ENCODE peak calls at places on chromosomes 6 and 20, in ten cellular contexts. U, I, Q, M, A, T, R, G, L and V are unnamed samples.

GRCh38 chr6:164825386-164825785 is 484.0 kb downstream of the C6orf118 start:
- DNase-seq in T (no peak), U (no peak), I (no peak), G (no peak), M (no peak), A (no peak), L (no peak), Q (no peak), R (no peak), V (no peak)

GRCh38 chr6:134182528-134182927 is 130.1 kb upstream of the SLC2A12 start:
- DNase-seq in Q (no peak), R (no peak), I (no peak), G (no peak), L (peak; percentile 77), M (no peak), T (no peak), A (no peak), U (no peak), V (no peak)

GRCh38 chr6:153976921-153977693 is 61.9 kb upstream of the OPRM1 start:
- DNase-seq in L (no peak), Q (no peak), I (no peak), G (no peak), U (no peak), R (no peak), T (no peak), A (no peak), M (no peak), V (no peak)

GRCh38 chr20:62688855-62689460 is 19.7 kb upstream of the NTSR1 start:
- DNase-seq in U (no peak), G (no peak), R (no peak), A (no peak), I (no peak), T (no peak), L (no peak), M (no peak), Q (peak; percentile 24), V (no peak)

GRCh38 chr6:84882768-84883766 is 118.7 kb upstream of the TBX18 start:
- DNase-seq in R (no peak), G (no peak), T (no peak), L (no peak), Q (no peak), M (no peak), U (no peak), A (no peak), I (no peak), V (no peak)

GRCh38 chr20:46505501-46505900 is 7.9 kb downstream of the ZNF334 start:
- DNase-seq in Q (no peak), A (no peak), L (no peak), T (no peak), U (no peak), M (no peak), G (no peak), I (no peak), R (no peak), V (no peak)

GRCh38 chr20:25339608-25340007 is 51.0 kb downstream of the ABHD12 start:
- DNase-seq in R (no peak), L (no peak), U (no peak), I (peak; percentile 16), M (no peak), A (no peak), Q (no peak), G (no peak), T (no peak), V (no peak)

GRCh38 chr20:380763-381580 is 412 bp downstream of the TRIB3 start:
- DNase-seq in T (peak; percentile 41), I (peak; percentile 63), L (peak; percentile 90), Q (peak; percentile 48), U (peak; percentile 56), M (peak; percentile 69), R (peak; percentile 93), G (peak; percentile 38), A (peak; percentile 26), V (no peak)

GRCh38 chr6:34317882-34318491 is 69.2 kb upstream of the SMIM29 start:
- DNase-seq in R (no peak), I (no peak), A (no peak), Q (no peak), T (no peak), G (no peak), U (no peak), M (no peak), L (no peak), V (no peak)

GRCh38 chr6:45592991-45593390 is 215.3 kb upstream of the SUPT3H start:
- DNase-seq in A (no peak), L (no peak), Q (no peak), G (no peak), M (no peak), I (no peak), T (no peak), U (no peak), R (no peak), V (no peak)

DNA sequence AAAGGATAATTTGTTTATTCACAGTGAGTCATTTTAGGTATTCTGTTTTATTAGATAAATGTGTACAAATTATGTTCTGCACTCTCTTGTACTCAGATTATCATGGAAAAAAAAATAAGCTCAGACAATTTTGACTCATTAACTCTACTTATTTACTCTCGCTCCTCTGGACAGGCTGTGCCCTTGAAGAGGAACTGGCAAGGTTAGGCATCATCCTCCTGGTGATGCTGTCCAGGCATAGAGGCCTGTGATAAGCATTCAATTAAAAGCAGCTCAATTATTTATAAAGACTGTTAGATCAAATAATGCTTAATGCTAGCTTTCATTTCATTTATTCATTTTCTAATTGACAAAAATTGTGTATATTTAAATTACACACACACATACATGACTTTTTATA is 518.5 kb downstream of the TENT5A start:
- DNase-seq in U (no peak), I (no peak), T (no peak), L (no peak), M (no peak), A (no peak), G (no peak), Q (no peak), R (no peak), V (no peak)
- H3K4me3 ChIP-seq in U (no peak overlapping the region), I (no peak overlapping the region), T (no peak overlapping the region), L (no peak overlapping the region), M (no peak overlapping the region), A (no peak overlapping the region), G (no peak overlapping the region), Q (no peak overlapping the region), R (no peak overlapping the region), V (no peak overlapping the region)

GRCh38 chr6:136424901-136425300 is 125.3 kb downstream of the MAP7 start:
- DNase-seq in G (no peak), T (no peak), Q (no peak), L (no peak), I (no peak), R (no peak), M (no peak), A (no peak), U (no peak), V (no peak)
- H3K4me1 ChIP-seq in G (no peaks in the 10 kb centered on the region), T (no peaks in the 10 kb centered on the region), Q (peaks cover 10% of the 10 kb centered on the region), L (no peaks in the 10 kb centered on the region), I (no peaks in the 10 kb centered on the region), R (no peaks in the 10 kb centered on the region), M (no peaks in the 10 kb centered on the region), A (no peaks in the 10 kb centered on the region), U (no peaks in the 10 kb centered on the region), V (no peaks in the 10 kb centered on the region)

GRCh38 chr20:56004611-56005388 is 519 bp downstream of the CBLN4 start:
- DNase-seq in I (no peak), Q (no peak), G (no peak), T (no peak), U (no peak), R (no peak), L (peak; percentile 57), A (no peak), M (no peak), V (no peak)
- H3K4me3 ChIP-seq in I (peak overlapping the region; percentile 22), Q (no peak overlapping the region), G (no peak overlapping the region), T (no peak overlapping the region), U (no peak overlapping the region), R (peak overlapping the region; percentile 13), L (no peak overlapping the region), A (no peak overlapping the region), M (no peak overlapping the region), V (no peak overlapping the region)

DNA sequence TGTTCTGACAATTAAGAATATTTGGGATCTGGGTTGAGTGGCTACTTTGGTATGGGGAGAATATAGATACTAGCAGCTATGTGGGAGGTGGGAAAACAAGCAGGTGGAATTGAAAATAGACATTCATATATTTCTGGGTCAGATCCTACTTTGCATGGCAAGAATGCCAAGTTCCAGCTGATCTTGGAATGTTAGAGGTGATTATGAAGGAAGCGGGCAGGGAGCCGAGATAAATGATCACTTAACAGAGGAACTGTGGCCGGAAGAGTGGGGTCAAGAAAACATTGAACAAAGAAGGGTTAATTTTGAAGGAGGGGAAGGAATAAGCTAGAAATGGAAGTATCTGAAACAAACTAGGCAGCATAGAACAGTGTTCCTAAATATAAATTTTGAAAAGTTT is 15.4 kb downstream of the PLCB1 start:
- DNase-seq in U (no peak), Q (no peak), M (no peak), G (no peak), T (no peak), I (no peak), A (no peak), L (no peak), R (no peak), V (no peak)
- H3K4me1 ChIP-seq in U (no peaks in the 10 kb centered on the region), Q (no peaks in the 10 kb centered on the region), M (peaks cover 3% of the 10 kb centered on the region), G (peaks cover 30% of the 10 kb centered on the region), T (peaks cover 72% of the 10 kb centered on the region), I (peaks cover 20% of the 10 kb centered on the region), A (peaks cover 5% of the 10 kb centered on the region), L (peaks cover 3% of the 10 kb centered on the region), R (peaks cover 9% of the 10 kb centered on the region), V (peaks cover 20% of the 10 kb centered on the region)

DNA sequence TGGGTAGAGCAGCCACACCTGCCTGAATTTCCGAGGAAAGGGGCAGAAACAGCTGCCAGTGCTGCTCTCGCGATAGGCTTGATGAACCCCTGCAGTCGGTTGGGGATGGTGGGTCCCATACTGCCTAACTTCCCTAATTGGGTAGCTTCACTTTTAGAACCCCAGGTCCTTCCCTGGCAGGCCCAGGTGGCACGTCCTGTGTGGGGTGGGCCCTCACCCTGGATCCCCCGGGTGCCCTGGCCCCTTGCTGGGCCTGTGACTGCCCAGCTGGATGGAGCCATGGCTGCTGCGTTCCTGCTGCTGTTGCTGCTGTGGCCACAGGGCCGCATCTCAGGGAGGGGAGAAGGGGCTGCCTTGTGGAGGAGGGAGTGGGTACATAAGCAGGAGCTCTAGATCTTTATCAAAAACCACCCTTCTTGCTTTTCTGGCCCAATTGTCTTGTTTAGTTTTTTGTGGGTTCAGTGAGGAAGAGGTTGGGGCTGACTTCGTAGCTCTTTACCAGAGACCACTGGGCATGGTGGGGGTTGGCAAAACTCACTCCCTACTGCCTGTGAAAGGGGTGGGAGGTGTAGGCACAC is 19.2 kb downstream of the TREML4 start:
- DNase-seq in M (no peak), L (no peak), A (no peak), Q (no peak), T (no peak), G (no peak), R (no peak), I (no peak), U (no peak), V (no peak)
- H3K4me3 ChIP-seq in M (no peak overlapping the region), L (no peak overlapping the region), A (no peak overlapping the region), Q (no peak overlapping the region), T (no peak overlapping the region), G (no peak overlapping the region), R (no peak overlapping the region), I (no peak overlapping the region), U (no peak overlapping the region), V (no peak overlapping the region)

DNA sequence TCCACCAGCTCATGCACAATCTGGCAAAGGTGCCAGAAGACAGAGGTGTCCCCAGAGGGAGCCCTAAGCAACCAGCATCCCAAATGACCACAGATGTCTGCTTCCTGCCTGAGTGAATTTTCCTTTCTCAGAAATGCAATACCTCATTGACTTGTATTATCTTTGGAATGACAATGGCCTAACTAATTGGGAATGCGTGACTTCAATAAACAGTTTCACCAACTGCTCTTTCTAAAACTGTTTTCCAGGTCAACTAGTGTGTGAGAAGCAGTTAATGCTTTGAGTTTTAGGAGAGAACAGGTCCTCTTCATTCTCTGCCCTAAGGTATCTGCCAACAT is 108.9 kb upstream of the SNX9 start:
- DNase-seq in Q (peak; percentile 15), M (no peak), U (no peak), T (no peak), R (no peak), I (no peak), G (no peak), A (no peak), L (no peak), V (no peak)
- H3K4me1 ChIP-seq in Q (peaks cover 13% of the 10 kb centered on the region), M (no peaks in the 10 kb centered on the region), U (no peaks in the 10 kb centered on the region), T (peaks cover 31% of the 10 kb centered on the region), R (no peaks in the 10 kb centered on the region), I (no peaks in the 10 kb centered on the region), G (no peaks in the 10 kb centered on the region), A (peaks cover 3% of the 10 kb centered on the region), L (peaks cover 3% of the 10 kb centered on the region), V (peaks cover 11% of the 10 kb centered on the region)